ENCODE peak calls at places on chromosomes 12 and 14, in five cellular contexts. H is CD4-positive, CD25-positive, alpha-beta regulatory T cell; L is adrenal gland; P is AG04450; J is upper lobe of right lung. Q is an unnamed sample. For H3K9me3 and H3K27me3, the result is how much of the 10 kb centered on the place peaks cover.

GRCh38 chr12:12909228-12909994 is 18.0 kb downstream of the GPRC5A start:
- DNase-seq in H (no peak), L (no peak), P (no peak), J (no peak), Q (no peak)

GRCh38 chr14:75224561-75224960 is 48.1 kb upstream of the TMED10 start:
- DNase-seq in H (no peak), L (no peak), P (no peak), J (no peak), Q (no peak)

GRCh38 chr12:68097386-68097785 is 62.2 kb downstream of the IFNG start:
- DNase-seq in H (no peak), L (no peak), P (no peak), J (no peak), Q (no peak)

GRCh38 chr14:91350813-91351507 is 66.7 kb downstream of the CCDC88C start:
- DNase-seq in H (peak), L (no peak), P (no peak), J (no peak), Q (no peak)

GRCh38 chr12:124916370-124917134 is 2.1 kb upstream of the UBC start:
- DNase-seq in H (no peak), L (peak), P (no peak), J (no peak), Q (peak)

GRCh38 chr14:93375673-93376156 is 28.7 kb downstream of the COX8C start:
- DNase-seq in H (no peak), L (no peak), P (no peak), J (no peak), Q (no peak)

GRCh38 chr14:105076805-105077648 is 11.8 kb upstream of the GPR132 start:
- DNase-seq in H (no peak), L (no peak), P (no peak), J (peak), Q (no peak)

GRCh38 chr14:105475269-105475915 is 771 bp downstream of the CRIP2 start:
- DNase-seq in H (no peak), L (no peak), P (no peak), J (no peak), Q (no peak)

GRCh38 chr12:113259499-113259953 is 38.3 kb downstream of the TPCN1 start:
- DNase-seq in H (no peak), L (peak), P (no peak), J (no peak), Q (no peak)

GRCh38 chr12:67515679-67516363 is 132.7 kb upstream of the DYRK2 start:
- DNase-seq in H (no peak), L (no peak), P (no peak), J (no peak), Q (no peak)

GRCh38 chr12:75699728-75700496 is 188.5 kb upstream of the KRR1 start:
- DNase-seq in H (no peak), L (no peak), P (no peak), J (no peak), Q (no peak)
- H3K4me3 ChIP-seq in H (no peak), L (no peak), P (no peak), J (no peak), Q (no peak)

DNA sequence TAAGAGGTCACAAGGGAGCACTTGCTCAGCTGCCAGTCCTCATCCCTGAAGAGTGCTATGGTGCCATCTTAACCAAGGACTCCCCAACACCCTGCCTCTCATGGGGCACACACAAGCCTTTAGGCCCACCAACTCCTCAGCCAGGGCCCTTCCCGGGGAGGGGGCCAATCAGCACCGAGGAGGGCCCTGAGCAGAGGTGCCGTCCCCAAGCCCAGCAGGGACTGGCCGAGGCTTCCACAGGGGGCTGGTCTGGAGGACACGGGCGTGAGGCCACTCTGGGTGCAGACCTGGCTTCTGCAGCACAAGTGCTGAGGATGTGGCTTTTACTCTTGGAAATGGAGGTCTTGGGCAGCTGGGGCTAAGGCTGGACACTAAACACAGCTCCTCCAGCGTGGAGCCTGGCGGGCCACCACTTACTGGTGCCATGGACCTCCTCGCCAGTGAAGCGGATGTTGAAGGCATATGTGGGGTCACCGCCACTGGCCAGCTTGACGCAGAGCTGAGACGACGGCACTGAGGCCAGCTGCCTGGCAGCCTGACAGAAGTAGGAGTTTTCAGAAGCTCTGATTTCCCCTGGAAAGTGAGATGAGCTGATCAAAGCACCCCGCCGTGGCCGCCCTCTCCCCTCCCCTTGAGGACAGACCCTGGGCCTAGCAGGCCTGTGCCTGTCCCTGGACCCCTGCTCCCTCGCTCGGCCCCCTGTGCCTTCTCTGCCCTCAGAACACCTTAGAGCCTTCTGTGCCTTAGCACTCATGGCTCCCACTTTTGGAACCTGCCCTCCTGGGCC is 43.9 kb downstream of the TRAFD1 start:
- DNase-seq in H (no peak), L (no peak), P (no peak), J (no peak), Q (no peak)
- H3K9me3 ChIP-seq in H (under half), L (under half), P (under half), J (under half), Q (under half)

DNA sequence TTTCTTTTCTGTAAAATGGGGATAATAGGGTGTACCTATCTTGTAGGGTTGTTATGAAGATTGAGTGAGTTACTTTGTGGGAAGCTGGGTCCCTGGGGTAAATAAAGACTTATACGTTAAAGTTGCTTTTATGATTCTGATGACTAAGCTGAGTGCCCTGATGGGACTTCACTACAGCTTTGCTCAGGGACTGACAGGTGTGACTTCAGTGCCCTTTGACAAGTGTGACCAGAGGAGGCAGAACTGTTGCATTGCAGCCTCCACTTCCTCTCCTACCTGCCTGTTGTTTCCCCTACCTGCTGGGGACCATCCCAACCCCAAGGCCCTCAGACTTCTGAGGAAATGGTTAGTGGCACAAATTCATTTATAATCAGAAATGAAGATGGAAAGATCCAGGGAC is 119.3 kb downstream of the TSPAN9 start:
- DNase-seq in H (no peak), L (no peak), P (no peak), J (no peak), Q (no peak)
- H3K27me3 ChIP-seq in H (under half), L (under half), P (under half), J (under half), Q (under half)

GRCh38 chr12:89138048-89138852 is 214.1 kb downstream of the DUSP6 start:
- DNase-seq in H (no peak), L (no peak), P (no peak), J (no peak), Q (no peak)

GRCh38 chr12:89135976-89136634 is 216.2 kb downstream of the DUSP6 start:
- DNase-seq in H (no peak), L (no peak), P (no peak), J (no peak), Q (no peak)

GRCh38 chr12:89140141-89140540 is 212.2 kb downstream of the DUSP6 start:
- DNase-seq in H (no peak), L (no peak), P (no peak), J (no peak), Q (no peak)

DNA sequence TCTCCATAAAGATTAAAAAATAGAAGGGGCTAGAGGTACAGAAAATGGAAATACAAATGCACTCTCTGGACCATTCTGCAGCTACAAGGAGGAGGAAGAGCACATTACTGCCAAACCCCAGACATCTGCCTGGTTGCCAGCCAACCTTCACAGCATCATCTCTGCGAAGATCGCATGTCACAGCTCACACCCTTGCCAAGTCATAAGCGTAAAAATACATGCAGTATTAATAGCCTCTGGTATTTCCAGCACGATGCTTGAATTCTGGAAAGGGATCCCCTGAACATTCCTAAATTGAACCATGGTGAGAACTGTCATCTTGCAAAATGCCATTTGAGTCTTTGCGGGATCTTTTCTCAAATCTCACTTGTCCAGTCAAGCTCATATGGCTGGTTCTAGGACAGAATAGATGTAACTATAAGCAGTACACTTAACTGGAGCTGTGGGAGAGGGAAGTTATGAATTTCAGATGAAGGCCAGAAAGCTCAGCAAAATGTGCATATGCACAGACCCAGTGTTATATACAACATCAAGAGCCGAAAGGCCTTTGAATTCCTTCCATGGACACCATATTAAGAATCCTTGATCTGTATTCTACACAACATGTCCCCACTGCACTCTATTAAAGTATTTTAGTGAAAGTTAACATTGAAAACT is 211.6 kb downstream of the DUSP6 start:
- DNase-seq in H (no peak), L (no peak), P (no peak), J (no peak), Q (no peak)
- H3K4me3 ChIP-seq in H (no peak), L (no peak), P (no peak), J (no peak), Q (no peak)

GRCh38 chr14:76742185-76742584 is 19.1 kb upstream of the VASH1 start:
- DNase-seq in H (no peak), L (no peak), P (no peak), J (no peak), Q (no peak)
- H3K9me3 ChIP-seq in H (under half), L (under half), P (under half), J (under half), Q (under half)

GRCh38 chr12:130160306-130160705 is 2.0 kb upstream of the FZD10 start:
- DNase-seq in H (no peak), L (no peak), P (no peak), J (no peak), Q (no peak)
- H3K27me3 ChIP-seq in H (under half), L (half or more), P (under half), J (half or more), Q (under half)

GRCh38 chr14:50823763-50824636 is 7.0 kb downstream of the NIN start:
- DNase-seq in H (no peak), L (no peak), P (no peak), J (no peak), Q (no peak)
- H3K4me3 ChIP-seq in H (peak), L (no peak), P (no peak), J (no peak), Q (no peak)

GRCh38 chr12:34306133-34306830 is 284.0 kb downstream of the ALG10 start:
- DNase-seq in H (no peak), L (no peak), P (no peak), J (no peak), Q (no peak)
- H3K9me3 ChIP-seq in H (under half), L (under half), P (half or more), J (under half), Q (under half)

Q was measured in HAP-1.